ENCODE peak calls at places on chromosomes 7 and 10, in eight cellular contexts. One of them, this sample, is unnamed.

GRCh38 chr7:129188372-129188891 is at the start of gene SMO:
- DNase-seq in suprapubic skin: no peak
- DNase-seq in AG10803: no peak
- DNase-seq in mammary epithelial cell: no peak
- DNase-seq in GM12878: no peak
- DNase-seq in CD8-positive, alpha-beta T cell: no peak
- DNase-seq in Peyer's patch: peak
- DNase-seq in psoas muscle: peak
- DNase-seq in this sample: peak

GRCh38 chr7:87131806-87132205 is 20.4 kb upstream of the DMTF1 start:
- DNase-seq in suprapubic skin: no peak
- DNase-seq in AG10803: no peak
- DNase-seq in mammary epithelial cell: no peak
- DNase-seq in GM12878: no peak
- DNase-seq in CD8-positive, alpha-beta T cell: no peak
- DNase-seq in Peyer's patch: no peak
- DNase-seq in psoas muscle: no peak
- DNase-seq in this sample: no peak

GRCh38 chr10:69757553-69758309 is 44.0 kb upstream of the COL13A1 start:
- DNase-seq in suprapubic skin: no peak
- DNase-seq in AG10803: peak
- DNase-seq in mammary epithelial cell: peak
- DNase-seq in GM12878: no peak
- DNase-seq in CD8-positive, alpha-beta T cell: no peak
- DNase-seq in Peyer's patch: no peak
- DNase-seq in psoas muscle: no peak
- DNase-seq in this sample: peak

GRCh38 chr7:44415047-44415446 is 75.4 kb downstream of the NUDCD3 start:
- DNase-seq in suprapubic skin: no peak
- DNase-seq in AG10803: peak
- DNase-seq in mammary epithelial cell: peak
- DNase-seq in GM12878: no peak
- DNase-seq in CD8-positive, alpha-beta T cell: no peak
- DNase-seq in Peyer's patch: no peak
- DNase-seq in psoas muscle: no peak
- DNase-seq in this sample: peak

GRCh38 chr10:664248-664647 is 25.2 kb downstream of the DIP2C start:
- DNase-seq in suprapubic skin: no peak
- DNase-seq in AG10803: no peak
- DNase-seq in mammary epithelial cell: no peak
- DNase-seq in GM12878: no peak
- DNase-seq in CD8-positive, alpha-beta T cell: no peak
- DNase-seq in Peyer's patch: no peak
- DNase-seq in psoas muscle: no peak
- DNase-seq in this sample: no peak

GRCh38 chr7:151792011-151792410 is 84.9 kb downstream of the PRKAG2 start:
- DNase-seq in suprapubic skin: no peak
- DNase-seq in AG10803: no peak
- DNase-seq in mammary epithelial cell: no peak
- DNase-seq in GM12878: no peak
- DNase-seq in CD8-positive, alpha-beta T cell: no peak
- DNase-seq in Peyer's patch: no peak
- DNase-seq in psoas muscle: no peak
- DNase-seq in this sample: no peak

GRCh38 chr10:102435529-102436233 is 3.3 kb upstream of the CUEDC2 start:
- DNase-seq in suprapubic skin: no peak
- DNase-seq in AG10803: no peak
- DNase-seq in mammary epithelial cell: no peak
- DNase-seq in GM12878: no peak
- DNase-seq in CD8-positive, alpha-beta T cell: no peak
- DNase-seq in Peyer's patch: peak
- DNase-seq in psoas muscle: no peak
- DNase-seq in this sample: no peak

GRCh38 chr7:111210996-111211395 is 120.1 kb downstream of the LRRN3 start:
- DNase-seq in suprapubic skin: no peak
- DNase-seq in AG10803: peak
- DNase-seq in mammary epithelial cell: no peak
- DNase-seq in GM12878: no peak
- DNase-seq in CD8-positive, alpha-beta T cell: no peak
- DNase-seq in Peyer's patch: no peak
- DNase-seq in psoas muscle: no peak
- DNase-seq in this sample: peak

GRCh38 chr10:14093735-14094484 is 236.8 kb downstream of the FRMD4A start:
- DNase-seq in suprapubic skin: no peak
- DNase-seq in AG10803: peak
- DNase-seq in mammary epithelial cell: no peak
- DNase-seq in GM12878: no peak
- DNase-seq in CD8-positive, alpha-beta T cell: no peak
- DNase-seq in Peyer's patch: no peak
- DNase-seq in psoas muscle: no peak
- DNase-seq in this sample: peak

GRCh38 chr10:42428534-42428933 is 209.8 kb downstream of the ZNF33B start:
- DNase-seq in suprapubic skin: no peak
- DNase-seq in AG10803: peak
- DNase-seq in mammary epithelial cell: peak
- DNase-seq in GM12878: no peak
- DNase-seq in CD8-positive, alpha-beta T cell: no peak
- DNase-seq in Peyer's patch: no peak
- DNase-seq in psoas muscle: no peak
- DNase-seq in this sample: no peak

GRCh38 chr7:19110026-19110777 is 7.2 kb downstream of the TWIST1 start:
- DNase-seq in suprapubic skin: no peak
- DNase-seq in AG10803: no peak
- DNase-seq in mammary epithelial cell: no peak
- DNase-seq in GM12878: no peak
- DNase-seq in CD8-positive, alpha-beta T cell: no peak
- DNase-seq in Peyer's patch: no peak
- DNase-seq in psoas muscle: no peak
- DNase-seq in this sample: no peak

GRCh38 chr7:139730746-139731612 is 46.8 kb downstream of the HIPK2 start:
- DNase-seq in suprapubic skin: no peak
- DNase-seq in AG10803: peak
- DNase-seq in mammary epithelial cell: no peak
- DNase-seq in GM12878: no peak
- DNase-seq in CD8-positive, alpha-beta T cell: no peak
- DNase-seq in Peyer's patch: peak
- DNase-seq in psoas muscle: no peak
- DNase-seq in this sample: peak

GRCh38 chr7:2420216-2420933 is 17.0 kb downstream of the CHST12 start:
- DNase-seq in suprapubic skin: no peak
- DNase-seq in AG10803: no peak
- DNase-seq in mammary epithelial cell: no peak
- DNase-seq in GM12878: no peak
- DNase-seq in CD8-positive, alpha-beta T cell: no peak
- DNase-seq in Peyer's patch: no peak
- DNase-seq in psoas muscle: no peak
- DNase-seq in this sample: no peak

GRCh38 chr7:137954614-137955013 is 47.3 kb downstream of the CREB3L2 start:
- DNase-seq in suprapubic skin: no peak
- DNase-seq in AG10803: no peak
- DNase-seq in mammary epithelial cell: no peak
- DNase-seq in GM12878: no peak
- DNase-seq in CD8-positive, alpha-beta T cell: no peak
- DNase-seq in Peyer's patch: no peak
- DNase-seq in psoas muscle: no peak
- DNase-seq in this sample: peak

GRCh38 chr10:61837748-61838055 is 63.8 kb upstream of the ARID5B start:
- DNase-seq in suprapubic skin: no peak
- DNase-seq in AG10803: no peak
- DNase-seq in mammary epithelial cell: no peak
- DNase-seq in GM12878: no peak
- DNase-seq in CD8-positive, alpha-beta T cell: no peak
- DNase-seq in Peyer's patch: no peak
- DNase-seq in psoas muscle: no peak
- DNase-seq in this sample: no peak
- H3K4me3 ChIP-seq in suprapubic skin: no peak
- H3K4me3 ChIP-seq in AG10803: no peak
- H3K4me3 ChIP-seq in mammary epithelial cell: no peak
- H3K4me3 ChIP-seq in GM12878: no peak
- H3K4me3 ChIP-seq in CD8-positive, alpha-beta T cell: no peak
- H3K4me3 ChIP-seq in Peyer's patch: no peak
- H3K4me3 ChIP-seq in psoas muscle: peak
- H3K4me3 ChIP-seq in this sample: no peak

DNA sequence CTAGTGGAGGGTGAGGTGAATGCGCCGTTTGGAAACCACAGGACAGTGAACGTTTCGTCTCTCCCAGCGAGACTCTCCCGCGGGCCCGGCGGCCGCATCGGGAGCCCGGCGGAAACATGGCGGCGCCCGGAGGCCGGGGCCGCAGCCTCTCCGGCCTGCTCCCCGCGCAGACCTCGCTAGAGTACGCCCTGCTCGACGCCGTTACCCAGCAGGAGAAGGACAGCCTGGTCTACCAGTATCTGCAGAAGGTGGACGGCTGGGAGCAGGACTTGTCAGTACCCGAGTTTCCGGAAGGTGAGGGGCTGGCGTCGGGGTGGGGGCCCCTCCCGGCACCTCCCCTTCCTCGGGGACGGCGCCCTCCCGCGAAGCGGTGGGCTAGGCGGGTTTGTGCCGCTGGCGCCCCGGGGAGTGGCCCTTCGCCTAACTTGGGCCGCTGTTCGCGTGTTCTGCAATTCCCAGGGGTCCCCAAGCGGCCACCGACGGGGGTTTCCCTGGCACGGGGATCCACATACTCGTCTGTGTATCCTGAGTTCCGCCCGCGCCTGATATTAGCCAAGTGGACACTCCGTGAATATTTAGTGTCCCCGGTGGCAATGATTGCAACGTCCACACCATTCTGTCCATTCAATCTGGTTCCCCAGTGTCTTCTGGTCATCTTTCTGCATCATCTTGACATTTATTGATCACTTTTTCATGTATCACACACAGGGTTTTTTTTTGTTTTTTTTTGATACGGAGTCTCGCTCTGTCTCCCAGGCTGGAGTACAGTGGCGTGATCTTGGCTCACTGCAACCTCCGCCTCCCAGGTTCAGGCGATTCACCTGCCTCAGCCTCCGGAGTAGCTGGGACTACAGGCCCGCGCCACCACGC is 531 bp downstream of the NHLRC2 start:
- DNase-seq in suprapubic skin: peak
- DNase-seq in AG10803: peak
- DNase-seq in mammary epithelial cell: peak
- DNase-seq in GM12878: no peak
- DNase-seq in CD8-positive, alpha-beta T cell: peak
- DNase-seq in Peyer's patch: peak
- DNase-seq in psoas muscle: peak
- DNase-seq in this sample: peak
- TF ChIP-seq CTCF in suprapubic skin: no peak
- TF ChIP-seq CTCF in AG10803: peak
- TF ChIP-seq CTCF in mammary epithelial cell: no peak
- TF ChIP-seq CTCF in GM12878: no peak
- TF ChIP-seq CTCF in CD8-positive, alpha-beta T cell: no peak
- TF ChIP-seq CTCF in Peyer's patch: no peak
- TF ChIP-seq CTCF in psoas muscle: peak
- TF ChIP-seq CTCF in this sample: no peak

GRCh38 chr10:30435068-30435422 is 1.1 kb downstream of the MAP3K8 start:
- DNase-seq in suprapubic skin: no peak
- DNase-seq in AG10803: peak
- DNase-seq in mammary epithelial cell: no peak
- DNase-seq in GM12878: no peak
- DNase-seq in CD8-positive, alpha-beta T cell: no peak
- DNase-seq in Peyer's patch: peak
- DNase-seq in psoas muscle: no peak
- DNase-seq in this sample: no peak

GRCh38 chr10:30434273-30435067 is 486 bp downstream of the MAP3K8 start:
- DNase-seq in suprapubic skin: peak
- DNase-seq in AG10803: peak
- DNase-seq in mammary epithelial cell: peak
- DNase-seq in GM12878: no peak
- DNase-seq in CD8-positive, alpha-beta T cell: peak
- DNase-seq in Peyer's patch: peak
- DNase-seq in psoas muscle: peak
- DNase-seq in this sample: peak

GRCh38 chr10:30436688-30437038 is 2.7 kb downstream of the MAP3K8 start:
- DNase-seq in suprapubic skin: no peak
- DNase-seq in AG10803: no peak
- DNase-seq in mammary epithelial cell: no peak
- DNase-seq in GM12878: no peak
- DNase-seq in CD8-positive, alpha-beta T cell: no peak
- DNase-seq in Peyer's patch: no peak
- DNase-seq in psoas muscle: no peak
- DNase-seq in this sample: peak

GRCh38 chr10:30437039-30437781 is 3.2 kb downstream of the MAP3K8 start:
- DNase-seq in suprapubic skin: no peak
- DNase-seq in AG10803: peak
- DNase-seq in mammary epithelial cell: no peak
- DNase-seq in GM12878: no peak
- DNase-seq in CD8-positive, alpha-beta T cell: no peak
- DNase-seq in Peyer's patch: no peak
- DNase-seq in psoas muscle: no peak
- DNase-seq in this sample: peak

DNA sequence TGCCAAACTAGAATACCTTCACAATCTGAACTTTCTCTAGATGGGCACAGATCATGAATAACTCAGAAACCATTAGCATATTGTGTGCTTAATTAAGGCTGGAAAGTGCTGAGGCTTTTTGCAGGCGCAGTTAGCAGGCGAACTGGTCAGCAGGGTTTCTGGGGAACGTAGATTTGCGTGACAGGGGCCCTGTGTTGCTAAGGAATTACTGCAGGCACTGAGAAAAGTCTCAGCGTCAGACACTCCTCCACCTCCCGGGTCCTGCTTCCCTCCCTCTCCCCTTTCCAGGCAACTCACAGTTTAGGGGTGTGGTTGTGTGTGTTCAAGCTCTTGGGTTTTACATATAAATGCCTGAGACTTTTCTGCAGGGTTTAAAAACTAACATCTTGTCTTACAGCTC is 2.2 kb downstream of the MAP3K8 start:
- DNase-seq in suprapubic skin: no peak
- DNase-seq in AG10803: peak
- DNase-seq in mammary epithelial cell: no peak
- DNase-seq in GM12878: no peak
- DNase-seq in CD8-positive, alpha-beta T cell: no peak
- DNase-seq in Peyer's patch: no peak
- DNase-seq in psoas muscle: no peak
- DNase-seq in this sample: peak
- H3K4me3 ChIP-seq in suprapubic skin: peak
- H3K4me3 ChIP-seq in AG10803: peak
- H3K4me3 ChIP-seq in mammary epithelial cell: no peak
- H3K4me3 ChIP-seq in GM12878: peak
- H3K4me3 ChIP-seq in CD8-positive, alpha-beta T cell: no peak
- H3K4me3 ChIP-seq in Peyer's patch: peak
- H3K4me3 ChIP-seq in psoas muscle: peak
- H3K4me3 ChIP-seq in this sample: no peak

DNA sequence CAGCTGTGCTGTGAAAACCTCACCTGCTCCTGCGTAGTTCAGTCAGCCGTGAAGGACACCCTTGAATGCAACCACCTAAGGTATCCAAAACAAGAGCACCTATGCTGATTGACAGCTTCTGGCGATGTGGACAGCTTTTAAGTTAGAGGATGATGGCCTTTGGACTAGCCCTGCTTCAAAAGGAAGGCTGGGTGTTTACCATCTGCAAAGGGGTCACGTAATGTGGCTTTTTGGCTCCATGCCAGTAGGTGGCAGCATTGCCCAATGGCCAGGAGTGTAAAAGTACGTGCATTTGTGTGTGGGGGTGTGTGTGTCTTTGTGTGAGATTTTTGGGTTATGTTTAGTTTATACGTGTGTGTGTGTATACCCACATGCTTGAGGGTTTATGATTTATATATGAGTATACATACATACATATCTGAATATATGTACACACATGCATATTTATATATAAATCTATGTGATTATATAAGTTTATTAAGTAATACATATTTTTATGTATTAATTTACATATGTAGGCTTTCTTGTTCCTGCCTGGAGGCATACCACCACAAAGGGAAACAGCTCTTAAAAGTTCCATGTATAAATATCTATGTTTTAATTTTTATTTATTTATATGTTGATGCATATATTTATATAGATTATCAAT is 236.3 kb upstream of the ANKRD30A start:
- DNase-seq in suprapubic skin: no peak
- DNase-seq in AG10803: peak
- DNase-seq in mammary epithelial cell: peak
- DNase-seq in GM12878: no peak
- DNase-seq in CD8-positive, alpha-beta T cell: peak
- DNase-seq in Peyer's patch: peak
- DNase-seq in psoas muscle: no peak
- DNase-seq in this sample: no peak
- TF ChIP-seq CTCF in suprapubic skin: no peak
- TF ChIP-seq CTCF in AG10803: no peak
- TF ChIP-seq CTCF in mammary epithelial cell: peak
- TF ChIP-seq CTCF in GM12878: peak
- TF ChIP-seq CTCF in CD8-positive, alpha-beta T cell: no peak
- TF ChIP-seq CTCF in Peyer's patch: no peak
- TF ChIP-seq CTCF in psoas muscle: no peak
- TF ChIP-seq CTCF in this sample: peak